ENCODE peak calls at places on chromosomes 7 and 10, in eight cellular contexts. Q, R, T, W, C, U, D and X are unnamed samples.
A peak's percentile ranks its signal among the peaks of the same experiment; 100 is the strongest.

GRCh38 chr10:123936426-123936825 is 44.8 kb upstream of the CPXM2 start:
- DNase-seq in Q (no peak), T (no peak), C (no peak), D (no peak), U (no peak), R (no peak), W (no peak), X (no peak)

GRCh38 chr7:108067844-108068243 is 62.3 kb downstream of the LAMB4 start:
- DNase-seq in W (no peak), D (no peak), U (no peak), R (no peak), Q (no peak), T (no peak), C (no peak), X (no peak)

GRCh38 chr7:42913591-42913990 is 1.7 kb upstream of the C7orf25 start:
- DNase-seq in R (no peak), Q (no peak), W (no peak), D (no peak), C (no peak), U (peak; percentile 90), T (no peak), X (peak; percentile 19)

GRCh38 chr7:142133740-142134148 is 22.2 kb downstream of the MGAM2 start:
- DNase-seq in C (no peak), U (no peak), Q (no peak), R (no peak), D (no peak), T (no peak), W (no peak), X (no peak)

GRCh38 chr7:101547916-101548599 is 81.0 kb downstream of the MYL10 start:
- DNase-seq in R (no peak), W (no peak), Q (no peak), U (no peak), D (no peak), C (no peak), T (no peak), X (no peak)

GRCh38 chr10:4202936-4203335 is 417.9 kb upstream of the KLF6 start:
- DNase-seq in C (no peak), W (no peak), D (peak; percentile 34), T (no peak), U (no peak), R (no peak), Q (no peak), X (no peak)

GRCh38 chr7:42372498-42372897 is 135.5 kb upstream of the GLI3 start:
- DNase-seq in D (no peak), W (no peak), T (no peak), R (no peak), U (peak; percentile 9), Q (no peak), C (no peak), X (no peak)

GRCh38 chr7:7504910-7505704 is 30.6 kb downstream of the COL28A1 start:
- DNase-seq in D (no peak), Q (no peak), W (no peak), U (no peak), T (no peak), R (no peak), C (no peak), X (no peak)

GRCh38 chr7:157717211-157718174 is 380.7 kb downstream of the DNAJB6 start:
- DNase-seq in D (no peak), R (no peak), T (no peak), Q (no peak), C (no peak), U (no peak), W (no peak), X (no peak)

GRCh38 chr7:8442295-8442813 is 8.9 kb downstream of the NXPH1 start:
- DNase-seq in C (no peak), D (no peak), T (no peak), R (no peak), Q (no peak), U (no peak), W (no peak), X (no peak)

GRCh38 chr10:11506247-11506789 is 105.1 kb downstream of the USP6NL start:
- DNase-seq in C (no peak), D (no peak), R (no peak), U (no peak), T (no peak), Q (no peak), W (no peak), X (no peak)

GRCh38 chr7:45224832-45225231 is 67.2 kb downstream of the RAMP3 start:
- DNase-seq in Q (no peak), R (no peak), U (no peak), C (no peak), W (no peak), T (no peak), D (no peak), X (no peak)

GRCh38 chr10:124498071-124498470 is 36.4 kb downstream of the LHPP start:
- DNase-seq in D (no peak), U (no peak), R (no peak), T (no peak), C (no peak), Q (no peak), W (no peak), X (no peak)

GRCh38 chr7:66790219-66790618 is 49.7 kb downstream of the RABGEF1 start:
- DNase-seq in W (no peak), D (no peak), R (no peak), C (no peak), T (no peak), U (no peak), Q (no peak), X (no peak)

GRCh38 chr7:78333530-78333929 is 535.0 kb downstream of the PHTF2 start:
- DNase-seq in C (no peak), W (no peak), U (no peak), T (no peak), R (no peak), D (no peak), Q (no peak), X (no peak)

GRCh38 chr10:104809288-104810090 is 168.4 kb downstream of the SORCS3 start:
- DNase-seq in U (peak; percentile 20), C (no peak), D (no peak), W (no peak), R (no peak), Q (no peak), T (no peak), X (no peak)

GRCh38 chr7:55457801-55458200 is 92.7 kb downstream of the LANCL2 start:
- DNase-seq in T (no peak), W (no peak), R (no peak), U (no peak), C (no peak), Q (no peak), D (no peak), X (no peak)

GRCh38 chr10:77392236-77392721 is 245.3 kb downstream of the KCNMA1 start:
- DNase-seq in D (peak; percentile 59), R (no peak), C (no peak), T (no peak), U (peak; percentile 39), W (no peak), Q (no peak), X (peak; percentile 61)

GRCh38 chr10:93718937-93719725 is 16.7 kb upstream of the FRA10AC1 start:
- DNase-seq in W (no peak), Q (no peak), U (no peak), T (no peak), C (peak; percentile 30), D (no peak), R (no peak), X (no peak)

GRCh38 chr10:77501152-77501845 is 136.3 kb downstream of the KCNMA1 start:
- DNase-seq in W (no peak), T (peak; percentile 24), Q (no peak), R (no peak), U (peak; percentile 85), D (peak; percentile 95), C (no peak), X (peak; percentile 90)

GRCh38 chr7:99693427-99694200 is 13.8 kb upstream of the CYP3A5 start:
- DNase-seq in U (no peak), R (no peak), C (no peak), T (no peak), D (no peak), Q (peak; percentile 45), W (no peak), X (no peak)

GRCh38 chr7:1046722-1047679 is 2.7 kb downstream of the GPR146 start:
- DNase-seq in D (no peak), W (no peak), Q (peak; percentile 73), C (no peak), T (no peak), R (no peak), U (no peak), X (no peak)

GRCh38 chr7:92904292-92905131 is 68.1 kb upstream of the CDK6 start:
- DNase-seq in R (peak; percentile 63), D (peak; percentile 91), C (no peak), Q (no peak), W (peak; percentile 83), T (no peak), U (peak; percentile 98), X (peak; percentile 88)

GRCh38 chr10:116084166-116084565 is 188.8 kb downstream of the GFRA1 start:
- DNase-seq in T (no peak), W (no peak), C (no peak), Q (no peak), U (peak; percentile 56), D (no peak), R (no peak), X (no peak)

GRCh38 chr7:47026733-47027450 is 555.0 kb downstream of the TNS3 start:
- DNase-seq in W (no peak), R (no peak), C (peak; percentile 13), D (no peak), T (no peak), U (no peak), Q (no peak), X (no peak)

GRCh38 chr7:13069832-13070231 is 382.4 kb downstream of the ARL4A start:
- DNase-seq in U (no peak), Q (no peak), D (peak; percentile 82), R (no peak), C (no peak), W (no peak), T (no peak), X (no peak)

GRCh38 chr10:112985701-112986510 is 35.9 kb downstream of the TCF7L2 start:
- DNase-seq in W (no peak), R (no peak), C (no peak), D (peak; percentile 60), T (no peak), Q (no peak), U (peak; percentile 83), X (peak; percentile 49)

GRCh38 chr10:22503315-22504090 is 158.2 kb downstream of the SPAG6 start:
- DNase-seq in R (no peak), Q (no peak), W (no peak), T (no peak), U (peak; percentile 63), C (no peak), D (no peak), X (no peak)

GRCh38 chr10:100562806-100563293 is 27.1 kb downstream of the HIF1AN start:
- DNase-seq in W (no peak), D (peak; percentile 38), T (no peak), C (no peak), R (peak; percentile 3), U (peak; percentile 18), Q (no peak), X (peak; percentile 88)

GRCh38 chr7:140889150-140889549 is 35.6 kb downstream of the BRAF start:
- DNase-seq in T (no peak), W (no peak), R (no peak), C (no peak), D (no peak), U (no peak), Q (no peak), X (no peak)

GRCh38 chr10:58003945-58004344 is 263.7 kb downstream of the IPMK start:
- DNase-seq in W (no peak), C (no peak), R (no peak), T (no peak), D (no peak), U (no peak), Q (no peak), X (no peak)

GRCh38 chr7:115838829-115839228 is 191.7 kb downstream of the TFEC start:
- DNase-seq in D (peak; percentile 72), T (no peak), W (no peak), C (no peak), U (no peak), R (no peak), Q (no peak), X (peak; percentile 14)

GRCh38 chr10:122181901-122182799 is 88.9 kb upstream of the BTBD16 start:
- DNase-seq in T (no peak), C (no peak), W (no peak), U (no peak), D (peak; percentile 52), R (no peak), Q (no peak), X (peak; percentile 63)

GRCh38 chr10:110209926-110210662 is 2.7 kb downstream of the MXI1 start:
- DNase-seq in W (no peak), R (peak; percentile 37), C (peak; percentile 71), Q (peak; percentile 70), T (peak; percentile 61), U (no peak), D (peak; percentile 23), X (peak; percentile 71)